ENCODE peak calls at places on chromosomes 3 and 15, in ten cellular contexts. C, T, K, P, Y, U, N, L, Q and M are unnamed samples.
A peak's percentile ranks its signal among the peaks of the same experiment; 100 is the strongest.

GRCh38 chr3:57752307-57752706 is 3.8 kb upstream of the SLMAP start:
- DNase-seq in C (no peak), T (no peak), K (no peak), P (no peak), Y (no peak), U (no peak), N (no peak), L (no peak), Q (no peak), M (no peak)

GRCh38 chr3:107461721-107462120 is 61.0 kb upstream of the BBX start:
- DNase-seq in C (no peak), T (no peak), K (no peak), P (no peak), Y (no peak), U (no peak), N (no peak), L (no peak), Q (no peak), M (no peak)

GRCh38 chr15:65096481-65097385 is 18.3 kb downstream of the UBAP1L start:
- DNase-seq in C (no peak), T (no peak), K (no peak), P (no peak), Y (no peak), U (no peak), N (peak; percentile 31), L (no peak), Q (no peak), M (no peak)

GRCh38 chr3:103203431-103203830 is 768.6 kb downstream of the ZPLD1 start:
- DNase-seq in C (no peak), T (no peak), K (no peak), P (no peak), Y (no peak), U (no peak), N (no peak), L (no peak), Q (no peak), M (no peak)

GRCh38 chr3:100045696-100046095 is 68.6 kb downstream of the FILIP1L start:
- DNase-seq in C (peak; percentile 29), T (peak; percentile 82), K (peak; percentile 99), P (peak; percentile 67), Y (no peak), U (peak; percentile 98), N (no peak), L (peak; percentile 79), Q (peak; percentile 22), M (peak; percentile 86)

GRCh38 chr3:106587581-106587980 is 718.8 kb upstream of the CBLB start:
- DNase-seq in C (no peak), T (no peak), K (no peak), P (no peak), Y (no peak), U (no peak), N (no peak), L (no peak), Q (no peak), M (no peak)

GRCh38 chr3:141030296-141030695 is 20.9 kb upstream of the SPSB4 start:
- DNase-seq in C (no peak), T (no peak), K (no peak), P (no peak), Y (no peak), U (no peak), N (no peak), L (no peak), Q (no peak), M (no peak)

GRCh38 chr15:70426065-70426821 is 328.5 kb upstream of the TLE3 start:
- DNase-seq in C (no peak), T (no peak), K (peak; percentile 39), P (no peak), Y (no peak), U (no peak), N (no peak), L (no peak), Q (no peak), M (no peak)

GRCh38 chr15:72182673-72183072 is 14.9 kb downstream of the GRAMD2A start:
- DNase-seq in C (no peak), T (no peak), K (peak; percentile 32), P (no peak), Y (no peak), U (no peak), N (no peak), L (no peak), Q (no peak), M (no peak)

GRCh38 chr15:72180771-72181324 is 16.7 kb downstream of the GRAMD2A start:
- DNase-seq in C (no peak), T (no peak), K (no peak), P (no peak), Y (no peak), U (no peak), N (no peak), L (no peak), Q (no peak), M (no peak)

GRCh38 chr15:72183781-72184164 is 13.8 kb downstream of the GRAMD2A start:
- DNase-seq in C (no peak), T (no peak), K (no peak), P (no peak), Y (no peak), U (no peak), N (no peak), L (no peak), Q (no peak), M (no peak)

GRCh38 chr15:72182244-72182643 is 15.3 kb downstream of the GRAMD2A start:
- DNase-seq in C (no peak), T (no peak), K (no peak), P (no peak), Y (no peak), U (no peak), N (no peak), L (no peak), Q (no peak), M (no peak)

DNA sequence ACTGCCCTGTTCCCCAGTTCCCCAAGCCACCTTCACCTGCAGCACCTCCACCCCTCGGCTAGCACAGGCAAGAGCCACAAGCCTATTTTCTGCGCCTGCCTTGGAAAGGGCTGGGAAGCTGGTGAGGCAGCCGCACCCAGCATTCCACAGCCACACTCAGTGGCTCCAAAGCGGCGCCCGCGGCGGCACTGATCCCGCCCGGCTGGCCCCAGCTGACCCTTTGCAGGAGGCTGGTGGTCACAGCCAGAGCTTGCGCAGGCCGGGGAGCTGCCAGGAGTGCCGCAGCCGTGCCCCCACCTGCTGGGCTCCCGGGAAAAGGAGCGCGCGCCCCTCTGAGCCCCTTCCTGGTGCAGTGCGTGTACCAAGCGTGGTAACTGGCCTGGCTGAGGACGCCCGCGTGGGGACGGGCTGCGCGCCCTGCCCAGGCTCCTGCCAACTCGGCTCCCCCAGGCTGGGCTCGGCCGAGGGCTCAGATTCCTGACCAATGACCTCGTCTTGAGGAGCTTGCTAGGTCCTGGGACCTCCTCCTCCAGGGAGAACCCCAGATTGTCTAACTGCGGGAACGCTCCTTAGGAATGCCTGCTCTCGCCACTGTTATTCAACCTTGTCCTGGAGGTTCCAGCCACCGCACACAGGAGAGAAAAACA is 13.3 kb downstream of the GRAMD2A start:
- DNase-seq in C (no peak), T (no peak), K (no peak), P (peak; percentile 44), Y (peak; percentile 76), U (no peak), N (no peak), L (no peak), Q (peak; percentile 77), M (no peak)
- H3K4me3 ChIP-seq in C (no peak overlapping the region), T (peak overlapping the region; percentile 24), K (no peak overlapping the region), P (peak overlapping the region; percentile 59), Y (no peak overlapping the region), U (peak overlapping the region; percentile 20), N (no peak overlapping the region), L (peak overlapping the region; percentile 21), Q (peak overlapping the region; percentile 52), M (peak overlapping the region; percentile 21)

GRCh38 chr15:92653836-92654524 is 1.6 kb downstream of the FAM174B start:
- DNase-seq in C (peak; percentile 76), T (no peak), K (no peak), P (no peak), Y (peak; percentile 50), U (no peak), N (peak; percentile 28), L (no peak), Q (peak; percentile 49), M (no peak)
- TF ChIP-seq CTCF in C (peak; percentile 26), T (no peak), K (no peak), P (no peak), Y (no peak), U (no peak), N (no peak), L (no peak), Q (no peak), M (no peak)

GRCh38 chr3:187686874-187687273 is 15.5 kb downstream of the RTP2 start:
- DNase-seq in C (no peak), T (no peak), K (no peak), P (no peak), Y (no peak), U (no peak), N (no peak), L (no peak), Q (no peak), M (no peak)

GRCh38 chr3:187684444-187684843 is 14.2 kb upstream of the SST start:
- DNase-seq in C (no peak), T (no peak), K (no peak), P (no peak), Y (no peak), U (no peak), N (no peak), L (no peak), Q (no peak), M (no peak)

GRCh38 chr3:187685948-187686347 is 15.8 kb upstream of the SST start:
- DNase-seq in C (no peak), T (no peak), K (no peak), P (no peak), Y (no peak), U (no peak), N (no peak), L (no peak), Q (no peak), M (no peak)

GRCh38 chr3:187679638-187680396 is 9.6 kb upstream of the SST start:
- DNase-seq in C (peak; percentile 86), T (peak; percentile 69), K (peak; percentile 74), P (peak; percentile 70), Y (peak; percentile 88), U (peak; percentile 24), N (peak; percentile 84), L (no peak), Q (peak; percentile 85), M (peak; percentile 73)

DNA sequence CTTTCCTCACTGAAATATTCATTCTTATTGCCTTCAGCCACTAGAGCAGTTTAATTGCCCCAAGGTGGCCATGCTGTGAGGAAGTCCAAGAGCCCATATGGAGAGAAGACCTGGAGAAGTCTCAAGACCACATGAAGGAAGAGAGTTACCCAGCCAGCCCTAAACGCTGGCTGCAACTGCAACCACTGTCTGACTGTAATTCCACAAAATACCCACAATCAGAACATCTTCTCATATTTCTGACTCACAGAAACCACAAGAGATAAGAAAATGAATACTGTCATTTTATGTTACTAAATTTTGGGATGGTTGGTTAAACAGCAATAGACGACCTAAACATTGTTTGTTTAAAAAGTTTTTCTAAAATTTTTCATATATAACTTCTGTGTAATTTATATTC is 14.7 kb upstream of the SST start:
- DNase-seq in C (no peak), T (no peak), K (no peak), P (no peak), Y (no peak), U (no peak), N (no peak), L (no peak), Q (no peak), M (no peak)
- H3K4me3 ChIP-seq in C (no peak overlapping the region), T (no peak overlapping the region), K (no peak overlapping the region), P (no peak overlapping the region), Y (no peak overlapping the region), U (no peak overlapping the region), N (no peak overlapping the region), L (no peak overlapping the region), Q (no peak overlapping the region), M (no peak overlapping the region)

DNA sequence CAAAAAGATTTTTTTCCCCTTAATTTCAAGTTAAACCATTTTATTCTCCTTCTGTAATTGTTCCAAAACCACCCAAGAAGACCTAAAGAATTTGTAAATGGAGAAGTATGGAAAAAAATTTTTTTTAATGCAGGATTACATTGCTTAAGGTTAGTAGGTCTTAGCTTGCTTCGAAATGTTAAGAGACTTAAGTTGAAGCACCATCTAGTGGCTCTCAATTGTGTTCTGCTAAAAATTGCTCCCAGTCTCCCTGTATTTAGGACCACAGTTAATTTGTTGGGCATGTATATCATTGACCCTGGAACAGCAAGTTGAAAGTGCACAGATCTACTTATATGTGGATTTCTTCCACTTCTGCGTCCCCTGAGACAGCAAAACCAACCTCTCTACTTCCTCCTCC is 32.4 kb downstream of the CD200R1L start:
- DNase-seq in C (peak; percentile 12), T (no peak), K (peak; percentile 90), P (no peak), Y (peak; percentile 59), U (peak; percentile 60), N (no peak), L (peak; percentile 76), Q (peak; percentile 34), M (no peak)
- TF ChIP-seq CTCF in C (peak; percentile 48), T (peak; percentile 56), K (peak; percentile 69), P (peak; percentile 44), Y (peak; percentile 65), U (peak; percentile 77), N (peak; percentile 29), L (peak; percentile 59), Q (peak; percentile 44), M (peak; percentile 54)